ENCODE peak calls at places on chromosomes 11 and 22, in nine cellular contexts. Z is heart right ventricle; Y is stomach; S is HFFc6; E is CD8-positive, alpha-beta T cell; N is fibroblast of the aortic adventitia; X is A549; U is cardiac muscle cell; M is AG09309. D is an unnamed sample.

GRCh38 chr22:47065756-47066615 is 303.5 kb downstream of the TBC1D22A start:
- DNase-seq in Z (no peak), Y (peak), S (no peak), E (no peak), N (peak), X (no peak), U (peak), M (no peak), D (no peak)

GRCh38 chr22:27474112-27474571 is 327.4 kb downstream of the MN1 start:
- DNase-seq in Z (no peak), Y (no peak), S (no peak), E (no peak), N (no peak), X (no peak), U (no peak), M (no peak), D (no peak)

GRCh38 chr22:29213481-29213880 is 7.8 kb downstream of the EMID1 start:
- DNase-seq in Z (no peak), Y (no peak), S (no peak), E (no peak), N (no peak), X (no peak), U (no peak), M (no peak), D (no peak)

GRCh38 chr22:36253523-36254490 is 874 bp downstream of the APOL1 start:
- DNase-seq in Z (no peak), Y (peak), S (no peak), E (no peak), N (peak), X (no peak), U (peak), M (no peak), D (no peak)

GRCh38 chr22:43831561-43832392 is 19.7 kb upstream of the EFCAB6 start:
- DNase-seq in Z (no peak), Y (no peak), S (no peak), E (no peak), N (no peak), X (no peak), U (no peak), M (no peak), D (no peak)

GRCh38 chr11:78656327-78656726 is 81.7 kb upstream of the NARS2 start:
- DNase-seq in Z (no peak), Y (no peak), S (no peak), E (no peak), N (no peak), X (no peak), U (no peak), M (no peak), D (no peak)

GRCh38 chr11:2670541-2671100 is 29.2 kb downstream of the KCNQ1OT1 start:
- DNase-seq in Z (no peak), Y (peak), S (no peak), E (no peak), N (no peak), X (no peak), U (no peak), M (no peak), D (peak)

GRCh38 chr11:22192289-22192641 is 620 bp upstream of the ANO5 start:
- DNase-seq in Z (no peak), Y (peak), S (no peak), E (no peak), N (no peak), X (peak), U (no peak), M (no peak), D (peak)

GRCh38 chr22:22552630-22553029 is 6.4 kb downstream of the PRAME start:
- DNase-seq in Z (no peak), Y (no peak), S (no peak), E (no peak), N (no peak), X (no peak), U (peak), M (no peak), D (peak)

GRCh38 chr11:8577791-8578581 is 16.0 kb downstream of the STK33 start:
- DNase-seq in Z (no peak), Y (no peak), S (peak), E (no peak), N (no peak), X (no peak), U (no peak), M (no peak), D (no peak)

GRCh38 chr11:17473071-17473744 is 3.4 kb downstream of the ABCC8 start:
- DNase-seq in Z (no peak), Y (no peak), S (peak), E (no peak), N (no peak), X (peak), U (peak), M (no peak), D (peak)

GRCh38 chr11:102780491-102780918 is at the start of gene MMP10:
- DNase-seq in Z (no peak), Y (no peak), S (peak), E (no peak), N (peak), X (peak), U (peak), M (no peak), D (no peak)
- TF ChIP-seq CTCF in Z (peak), Y (no peak), S (peak), E (no peak), N (peak), X (peak), U (peak), M (peak), D (peak)

DNA sequence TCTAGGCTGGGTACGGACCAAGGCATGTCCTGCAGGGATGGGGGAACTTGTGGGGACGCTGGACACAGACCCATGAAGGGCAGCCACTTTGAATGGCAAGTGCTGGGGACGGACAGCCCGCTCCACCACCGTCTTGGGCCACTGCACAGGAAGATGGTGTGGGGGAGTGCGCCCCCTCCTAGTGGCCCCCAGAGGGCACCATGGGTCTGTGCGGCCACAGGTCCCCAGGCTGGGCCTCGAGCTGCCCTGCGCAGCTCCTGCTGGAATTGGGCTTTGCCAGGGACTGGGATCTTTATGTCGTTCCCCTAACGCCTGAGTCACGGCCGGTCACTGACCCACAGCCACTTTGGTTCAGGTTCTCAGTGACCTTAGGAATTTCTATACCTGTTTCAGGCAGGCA is 44.4 kb downstream of the NAT10 start:
- DNase-seq in Z (no peak), Y (no peak), S (no peak), E (no peak), N (peak), X (peak), U (peak), M (no peak), D (peak)
- TF ChIP-seq CTCF in Z (no peak), Y (no peak), S (peak), E (no peak), N (peak), X (peak), U (peak), M (peak), D (peak)

DNA sequence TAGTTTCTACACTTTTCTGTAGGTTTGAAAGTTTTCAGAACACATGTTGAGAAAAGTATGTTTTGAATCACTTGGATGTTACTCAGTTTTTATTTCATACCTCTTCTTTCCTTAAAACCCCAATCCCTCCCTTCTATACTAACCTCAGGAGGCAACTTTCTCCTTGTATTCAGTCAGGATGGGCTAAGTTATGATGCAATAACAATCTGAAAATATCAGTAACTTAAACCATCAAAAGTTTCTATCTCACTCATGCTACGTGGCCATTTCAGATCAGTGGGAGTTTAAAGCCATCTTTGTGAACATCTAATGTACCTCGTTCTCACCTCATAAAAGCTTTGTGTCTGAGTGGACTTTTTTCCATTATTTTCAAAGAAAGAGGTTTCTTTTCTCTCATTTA is 86.2 kb downstream of the NXPE2 start:
- DNase-seq in Z (no peak), Y (no peak), S (no peak), E (no peak), N (no peak), X (no peak), U (no peak), M (no peak), D (no peak)
- TF ChIP-seq CTCF in Z (no peak), Y (no peak), S (no peak), E (no peak), N (no peak), X (no peak), U (no peak), M (no peak), D (no peak)

DNA sequence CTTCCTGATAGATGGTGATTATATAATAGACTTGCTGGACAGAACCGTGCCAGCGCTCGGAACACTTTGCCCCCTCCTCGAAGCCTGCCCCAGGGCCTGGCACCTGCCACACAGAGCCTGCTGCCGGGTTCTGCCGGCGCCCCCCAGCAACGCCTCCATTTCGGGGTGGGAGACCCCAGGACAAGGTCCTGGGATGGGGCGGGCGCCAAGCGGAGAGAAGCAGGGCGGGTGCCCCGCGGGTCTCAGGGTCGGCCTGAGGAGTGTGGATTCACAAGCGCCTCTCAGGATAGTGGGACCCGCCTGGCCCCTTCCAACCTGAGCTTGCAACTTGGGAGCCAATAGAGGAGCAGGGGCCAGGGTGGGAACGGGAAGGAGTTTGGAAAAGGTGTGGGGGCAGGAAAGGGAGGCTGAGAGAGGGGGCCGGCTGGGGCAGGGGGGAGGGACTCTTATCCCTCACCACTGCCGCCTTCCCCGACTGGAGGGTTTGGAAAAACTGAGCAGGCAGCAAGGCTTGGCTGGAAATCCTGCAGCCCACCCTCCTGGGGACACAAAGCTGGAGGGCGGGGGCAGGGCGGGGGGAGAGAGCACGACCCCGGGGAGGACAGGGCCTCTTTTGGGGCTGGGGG is 3.3 kb upstream of the BCL9L start:
- DNase-seq in Z (peak), Y (no peak), S (no peak), E (no peak), N (peak), X (no peak), U (peak), M (no peak), D (peak)
- TF ChIP-seq CTCF in Z (no peak), Y (no peak), S (no peak), E (no peak), N (peak), X (no peak), U (no peak), M (no peak), D (no peak)

D was measured in WERI-Rb-1.